ENCODE peak calls at places on chromosomes 2 and 18, in five cellular contexts. X, I, R, L and T are unnamed samples.

GRCh38 chr2:107374261-107374660 is 452.4 kb upstream of the RGPD4 start:
- DNase-seq in R (no peak), L (no peak), I (peak), X (no peak), T (no peak)

GRCh38 chr2:37388074-37388473 is 43.6 kb downstream of the QPCT start:
- DNase-seq in R (no peak), X (no peak), L (no peak), I (peak), T (no peak)

GRCh38 chr2:6580982-6581381 is 284.7 kb downstream of the CMPK2 start:
- DNase-seq in R (no peak), X (no peak), I (no peak), L (no peak), T (no peak)

GRCh38 chr18:37913051-37913450 is 347.5 kb upstream of the CELF4 start:
- DNase-seq in L (no peak), R (no peak), X (no peak), I (no peak), T (no peak)

GRCh38 chr2:234107861-234108260 is 57.4 kb downstream of the SPP2 start:
- DNase-seq in R (no peak), X (no peak), L (no peak), I (no peak), T (no peak)

GRCh38 chr18:54155412-54155811 is 69.1 kb downstream of the MBD2 start:
- DNase-seq in X (no peak), L (no peak), I (no peak), R (no peak), T (no peak)

GRCh38 chr18:43486462-43486861 is 209.2 kb upstream of the SYT4 start:
- DNase-seq in L (peak), X (peak), R (no peak), I (no peak), T (no peak)

GRCh38 chr2:224650815-224651439 is 65.2 kb downstream of the CCDC195 start:
- DNase-seq in X (peak), R (peak), I (peak), L (peak), T (no peak)

GRCh38 chr2:85554980-85555612 is 6.2 kb downstream of the GGCX start:
- DNase-seq in L (no peak), I (no peak), X (no peak), R (no peak), T (no peak)

GRCh38 chr2:75174981-75175380 is 24.3 kb downstream of the TACR1 start:
- DNase-seq in L (no peak), R (no peak), X (no peak), I (no peak), T (no peak)

GRCh38 chr2:648476-649424 is 28.5 kb downstream of the TMEM18 start:
- DNase-seq in X (no peak), L (peak), R (no peak), I (no peak), T (peak)

GRCh38 chr2:20925265-20925889 is 102.5 kb upstream of the LDAH start:
- DNase-seq in I (peak), R (no peak), L (peak), X (no peak), T (no peak)

GRCh38 chr18:56789004-56789888 is 138.1 kb downstream of the WDR7 start:
- DNase-seq in L (peak), I (peak), R (peak), X (peak), T (no peak)

GRCh38 chr2:24115057-24115456 is 8.1 kb downstream of the PFN4 start:
- DNase-seq in R (no peak), X (no peak), I (peak), L (no peak), T (no peak)

GRCh38 chr2:227703280-227703732 is 14.5 kb downstream of the SLC19A3 start:
- DNase-seq in R (no peak), L (no peak), X (no peak), I (peak), T (no peak)

GRCh38 chr2:127072380-127072779 is 34.6 kb downstream of the BIN1 start:
- DNase-seq in I (peak), L (no peak), R (no peak), X (no peak), T (no peak)

GRCh38 chr2:64640153-64641044 is 13.3 kb downstream of the SERTAD2 start:
- DNase-seq in X (no peak), L (no peak), R (no peak), I (no peak), T (no peak)

GRCh38 chr2:42254186-42254911 is 85.2 kb downstream of the EML4 start:
- DNase-seq in L (no peak), I (no peak), R (no peak), X (peak), T (no peak)

GRCh38 chr18:74412106-74412880 is 44.8 kb downstream of the DIPK1C start:
- DNase-seq in I (no peak), X (no peak), R (no peak), L (peak), T (no peak)

GRCh38 chr2:73284296-73285161 is at the start of gene FBXO41:
- DNase-seq in L (peak), X (peak), R (peak), I (peak), T (peak)

GRCh38 chr2:73285162-73285739 is 973 bp upstream of the FBXO41 start:
- DNase-seq in L (no peak), R (no peak), I (no peak), X (peak), T (no peak)

GRCh38 chr2:73281244-73281643 is 3.0 kb downstream of the FBXO41 start:
- DNase-seq in L (no peak), R (no peak), X (no peak), I (no peak), T (no peak)

GRCh38 chr2:73283545-73284295 is 558 bp downstream of the FBXO41 start:
- DNase-seq in R (no peak), I (no peak), X (peak), L (no peak), T (no peak)

GRCh38 chr2:73282924-73283544 is 1.2 kb downstream of the FBXO41 start:
- DNase-seq in X (no peak), L (no peak), R (no peak), I (no peak), T (no peak)
- TF ChIP-seq CTCF in X (no peak), L (no peak), R (no peak), I (no peak), T (no peak)

GRCh38 chr2:111095426-111095825 is 25.3 kb upstream of the BCL2L11 start:
- DNase-seq in I (no peak), R (no peak), L (no peak), X (no peak), T (no peak)

GRCh38 chr2:111091811-111092211 is 28.9 kb upstream of the BCL2L11 start:
- DNase-seq in X (no peak), L (no peak), I (no peak), R (no peak), T (no peak)

GRCh38 chr2:111100087-111100764 is 20.5 kb upstream of the BCL2L11 start:
- DNase-seq in X (no peak), R (no peak), I (no peak), L (no peak), T (no peak)

GRCh38 chr2:111099402-111099801 is 21.3 kb upstream of the BCL2L11 start:
- DNase-seq in L (no peak), I (no peak), R (no peak), X (no peak), T (no peak)

DNA sequence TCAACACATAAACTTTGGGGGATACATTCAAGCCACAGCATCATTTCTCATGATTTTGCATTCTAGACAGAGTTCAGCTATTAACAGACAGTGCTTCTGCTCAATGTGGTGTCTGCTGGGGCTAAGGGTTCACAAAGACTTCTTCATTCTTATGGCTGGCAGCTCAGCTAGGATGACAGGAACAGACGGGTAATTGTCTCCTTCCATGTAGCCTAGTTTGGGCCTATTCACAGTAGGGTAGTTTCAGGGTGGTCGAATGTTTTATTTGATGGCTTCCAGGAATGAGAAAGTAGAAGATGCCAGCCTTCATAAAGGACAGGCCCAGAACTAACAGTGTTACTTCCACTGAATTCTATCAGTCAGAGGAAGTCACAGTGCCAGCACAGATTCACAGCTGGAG is 26.0 kb upstream of the BCL2L11 start:
- DNase-seq in L (no peak), I (no peak), R (no peak), X (no peak), T (no peak)
- TF ChIP-seq CTCF in L (no peak), I (no peak), R (no peak), X (no peak), T (no peak)

DNA sequence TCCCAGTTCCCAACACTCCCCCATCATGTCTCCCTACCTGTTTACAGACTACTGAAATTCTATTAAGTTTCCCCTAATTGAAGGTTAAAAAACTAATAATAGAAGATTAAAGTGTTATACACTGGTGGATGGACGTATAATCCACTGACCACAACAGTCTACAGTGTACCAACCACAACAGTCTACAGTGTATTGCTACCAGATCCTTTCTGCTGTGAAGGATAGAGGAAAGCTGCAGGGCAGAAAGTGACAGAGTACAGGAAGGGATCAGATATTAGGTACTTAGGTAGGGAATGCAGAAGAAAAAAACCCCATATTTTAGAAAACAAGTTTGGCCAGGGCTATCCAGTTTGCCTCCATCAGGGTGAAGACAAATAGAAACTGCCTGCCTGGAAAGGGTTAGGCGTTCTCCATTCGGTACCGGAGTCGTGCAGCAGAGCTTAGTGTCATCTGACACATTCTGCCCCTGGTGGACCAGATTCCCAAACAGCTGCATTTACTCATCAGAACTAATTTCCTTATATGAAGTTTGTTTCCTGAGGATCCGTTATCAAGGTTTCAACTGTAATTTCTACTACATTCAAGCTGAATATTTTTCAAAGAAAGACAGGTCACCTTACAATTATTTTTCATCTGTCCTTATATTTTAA is 49.9 kb downstream of the KLF7 start:
- DNase-seq in L (no peak), R (no peak), X (no peak), I (peak), T (no peak)
- TF ChIP-seq CTCF in L (no peak), R (no peak), X (no peak), I (peak), T (no peak)

DNA sequence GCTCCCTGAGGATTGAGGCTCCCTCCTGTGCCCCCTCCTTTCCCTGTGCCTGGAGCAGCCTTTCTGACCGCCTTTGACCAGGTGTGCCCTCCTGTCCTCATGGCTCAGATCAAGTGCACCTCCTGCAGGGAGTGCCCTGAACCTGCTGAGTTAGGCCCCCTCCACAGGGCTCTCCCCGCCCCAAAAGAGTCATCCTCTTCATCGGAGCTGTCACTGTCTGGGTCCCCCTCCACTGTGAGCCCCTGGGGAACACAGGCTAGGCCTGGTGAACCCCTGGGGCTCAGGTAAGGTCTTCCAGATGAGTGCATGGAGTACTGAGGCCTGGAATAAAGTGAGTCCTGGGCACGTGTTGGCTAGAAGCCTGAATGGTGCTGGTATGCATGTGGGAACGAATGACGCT is 173.5 kb downstream of the INHBB start:
- DNase-seq in L (no peak), X (no peak), I (no peak), R (no peak), T (no peak)
- TF ChIP-seq CTCF in L (no peak), X (no peak), I (no peak), R (no peak), T (no peak)

GRCh38 chr18:12766986-12767433 is 64.2 kb downstream of the PSMG2 start:
- DNase-seq in R (no peak), L (peak), X (no peak), I (no peak), T (no peak)
- TF ChIP-seq CTCF in R (no peak), L (peak), X (no peak), I (no peak), T (no peak)